ENCODE peak calls at places on chromosome 16, in five cellular contexts. O, B, Y, C and W are unnamed samples.

GRCh38 chr16:51048544-51048943 is 102.5 kb downstream of the SALL1 start:
- DNase-seq in O (no peak), B (no peak), Y (peak), C (no peak), W (peak)

GRCh38 chr16:54931757-54932660 is 1.3 kb downstream of the IRX5 start:
- DNase-seq in O (no peak), B (no peak), Y (no peak), C (no peak), W (no peak)

GRCh38 chr16:80804451-80805383 is at the start of gene CDYL2:
- DNase-seq in O (no peak), B (peak), Y (peak), C (peak), W (peak)

GRCh38 chr16:12796498-12796897 is 7.2 kb downstream of the CPPED1 start:
- DNase-seq in O (no peak), B (no peak), Y (peak), C (no peak), W (no peak)

GRCh38 chr16:47873434-47873833 is 282.4 kb downstream of the ABCC12 start:
- DNase-seq in O (no peak), B (no peak), Y (no peak), C (no peak), W (no peak)

GRCh38 chr16:53111078-53111776 is 56.4 kb downstream of the CHD9 start:
- DNase-seq in O (no peak), B (no peak), Y (no peak), C (no peak), W (peak)

GRCh38 chr16:24670623-24671454 is 58.6 kb upstream of the TNRC6A start:
- DNase-seq in O (no peak), B (no peak), Y (peak), C (no peak), W (peak)

GRCh38 chr16:28585674-28586073 is 11.2 kb downstream of the SULT1A2 start:
- DNase-seq in O (no peak), B (no peak), Y (peak), C (no peak), W (no peak)

GRCh38 chr16:57358527-57359095 is at the start of gene CCL22:
- DNase-seq in O (no peak), B (no peak), Y (peak), C (no peak), W (no peak)

GRCh38 chr16:66503030-66503429 is 46.9 kb downstream of the TK2 start:
- DNase-seq in O (no peak), B (no peak), Y (no peak), C (no peak), W (no peak)

GRCh38 chr16:22188595-22189442 is 17.3 kb upstream of the EEF2K start:
- DNase-seq in O (peak), B (no peak), Y (peak), C (peak), W (peak)